ENCODE peak calls at places on chromosomes 4 and X, in five cellular contexts. One of them, this sample, is unnamed.

GRCh38 chr4:55249476-55249875 is 96.6 kb upstream of the SRD5A3 start:
- DNase-seq in brain microvascular endothelial cell: no peak
- DNase-seq in D721Med: no peak
- DNase-seq in NCI-H2081 treated with DMSO at 0.1 percent for 48 hours: no peak
- DNase-seq in left colon: no peak
- DNase-seq in this sample: no peak

GRCh38 chr4:125013891-125014290 is 300.9 kb upstream of the FAT4 start:
- DNase-seq in D721Med: no peak
- DNase-seq in left colon: no peak
- DNase-seq in NCI-H2081 treated with DMSO at 0.1 percent for 48 hours: no peak
- DNase-seq in brain microvascular endothelial cell: peak
- DNase-seq in this sample: no peak

GRCh38 chr4:28092610-28093009 is 1232.0 kb downstream of the STIM2 start:
- DNase-seq in D721Med: no peak
- DNase-seq in NCI-H2081 treated with DMSO at 0.1 percent for 48 hours: no peak
- DNase-seq in brain microvascular endothelial cell: no peak
- DNase-seq in left colon: no peak
- DNase-seq in this sample: no peak

GRCh38 chr4:68271851-68272756 is 26.6 kb upstream of the TMPRSS11B start:
- DNase-seq in left colon: no peak
- DNase-seq in D721Med: no peak
- DNase-seq in NCI-H2081 treated with DMSO at 0.1 percent for 48 hours: no peak
- DNase-seq in brain microvascular endothelial cell: peak
- DNase-seq in this sample: peak

GRCh38 chr4:48780867-48781219 is 764 bp upstream of the FRYL start:
- DNase-seq in left colon: peak
- DNase-seq in D721Med: no peak
- DNase-seq in NCI-H2081 treated with DMSO at 0.1 percent for 48 hours: no peak
- DNase-seq in brain microvascular endothelial cell: peak
- DNase-seq in this sample: no peak

GRCh38 chr4:152352645-152353116 is 183.2 kb downstream of the FBXW7 start:
- DNase-seq in NCI-H2081 treated with DMSO at 0.1 percent for 48 hours: peak
- DNase-seq in brain microvascular endothelial cell: peak
- DNase-seq in D721Med: no peak
- DNase-seq in left colon: peak
- DNase-seq in this sample: peak

GRCh38 chr4:114277690-114278089 is 298.2 kb upstream of the ARSJ start:
- DNase-seq in brain microvascular endothelial cell: peak
- DNase-seq in NCI-H2081 treated with DMSO at 0.1 percent for 48 hours: no peak
- DNase-seq in D721Med: no peak
- DNase-seq in left colon: no peak
- DNase-seq in this sample: no peak

GRCh38 chr4:8097721-8098345 is 60.8 kb downstream of the ABLIM2 start:
- DNase-seq in NCI-H2081 treated with DMSO at 0.1 percent for 48 hours: no peak
- DNase-seq in left colon: no peak
- DNase-seq in brain microvascular endothelial cell: no peak
- DNase-seq in D721Med: no peak
- DNase-seq in this sample: no peak

GRCh38 chr4:71074452-71075299 is 81.2 kb downstream of the DCK start:
- DNase-seq in NCI-H2081 treated with DMSO at 0.1 percent for 48 hours: no peak
- DNase-seq in left colon: peak
- DNase-seq in D721Med: no peak
- DNase-seq in brain microvascular endothelial cell: peak
- DNase-seq in this sample: no peak

GRCh38 chr4:161252520-161253141 is 911.2 kb downstream of the FSTL5 start:
- DNase-seq in brain microvascular endothelial cell: no peak
- DNase-seq in left colon: no peak
- DNase-seq in D721Med: no peak
- DNase-seq in NCI-H2081 treated with DMSO at 0.1 percent for 48 hours: no peak
- DNase-seq in this sample: peak

GRCh38 chr4:175953960-175954521 is 111.6 kb upstream of the WDR17 start:
- DNase-seq in left colon: no peak
- DNase-seq in D721Med: no peak
- DNase-seq in brain microvascular endothelial cell: no peak
- DNase-seq in NCI-H2081 treated with DMSO at 0.1 percent for 48 hours: no peak
- DNase-seq in this sample: no peak

GRCh38 chr4:2085496-2085901 is 26.4 kb downstream of the NAT8L start:
- DNase-seq in left colon: no peak
- DNase-seq in D721Med: no peak
- DNase-seq in NCI-H2081 treated with DMSO at 0.1 percent for 48 hours: no peak
- DNase-seq in brain microvascular endothelial cell: no peak
- DNase-seq in this sample: no peak

GRCh38 chr4:16079046-16079445 is 4.8 kb downstream of the PROM1 start:
- DNase-seq in NCI-H2081 treated with DMSO at 0.1 percent for 48 hours: no peak
- DNase-seq in D721Med: no peak
- DNase-seq in brain microvascular endothelial cell: no peak
- DNase-seq in left colon: no peak
- DNase-seq in this sample: no peak

GRCh38 chr4:94548571-94548970 is 96.8 kb downstream of the PDLIM5 start:
- DNase-seq in D721Med: no peak
- DNase-seq in NCI-H2081 treated with DMSO at 0.1 percent for 48 hours: no peak
- DNase-seq in brain microvascular endothelial cell: peak
- DNase-seq in left colon: no peak
- DNase-seq in this sample: peak

GRCh38 chr4:76718021-76718420 is 179.9 kb downstream of the SOWAHB start:
- DNase-seq in D721Med: no peak
- DNase-seq in NCI-H2081 treated with DMSO at 0.1 percent for 48 hours: no peak
- DNase-seq in brain microvascular endothelial cell: no peak
- DNase-seq in left colon: no peak
- DNase-seq in this sample: peak

GRCh38 chr4:123495530-123495929 is 98.9 kb downstream of the SPRY1 start:
- DNase-seq in brain microvascular endothelial cell: peak
- DNase-seq in D721Med: no peak
- DNase-seq in left colon: no peak
- DNase-seq in NCI-H2081 treated with DMSO at 0.1 percent for 48 hours: no peak
- DNase-seq in this sample: no peak

GRCh38 chr4:4859010-4859798 is at the start of gene MSX1:
- DNase-seq in left colon: peak
- DNase-seq in NCI-H2081 treated with DMSO at 0.1 percent for 48 hours: no peak
- DNase-seq in brain microvascular endothelial cell: peak
- DNase-seq in D721Med: peak
- DNase-seq in this sample: no peak

GRCh38 chr4:122480023-122480422 is 23.5 kb upstream of the IL2 start:
- DNase-seq in brain microvascular endothelial cell: peak
- DNase-seq in left colon: no peak
- DNase-seq in NCI-H2081 treated with DMSO at 0.1 percent for 48 hours: no peak
- DNase-seq in D721Med: no peak
- DNase-seq in this sample: no peak

GRCh38 chr4:169491211-169491610 is 121.2 kb downstream of the NEK1 start:
- DNase-seq in left colon: no peak
- DNase-seq in NCI-H2081 treated with DMSO at 0.1 percent for 48 hours: no peak
- DNase-seq in brain microvascular endothelial cell: no peak
- DNase-seq in D721Med: no peak
- DNase-seq in this sample: no peak

GRCh38 chr4:149896428-149896827 is 80.8 kb upstream of the IQCM start:
- DNase-seq in brain microvascular endothelial cell: peak
- DNase-seq in NCI-H2081 treated with DMSO at 0.1 percent for 48 hours: no peak
- DNase-seq in left colon: no peak
- DNase-seq in D721Med: no peak
- DNase-seq in this sample: peak

GRCh38 chr4:153260553-153261306 is 56.5 kb downstream of the TRIM2 start:
- DNase-seq in left colon: peak
- DNase-seq in NCI-H2081 treated with DMSO at 0.1 percent for 48 hours: no peak
- DNase-seq in D721Med: no peak
- DNase-seq in brain microvascular endothelial cell: no peak
- DNase-seq in this sample: no peak

GRCh38 chr4:1720163-1720983 is 750 bp downstream of the TMEM129 start:
- DNase-seq in left colon: peak
- DNase-seq in brain microvascular endothelial cell: no peak
- DNase-seq in D721Med: no peak
- DNase-seq in NCI-H2081 treated with DMSO at 0.1 percent for 48 hours: no peak
- DNase-seq in this sample: no peak

GRCh38 chrX:47242321-47242720 is 9.5 kb downstream of the USP11 start:
- DNase-seq in brain microvascular endothelial cell: no peak
- DNase-seq in NCI-H2081 treated with DMSO at 0.1 percent for 48 hours: no peak
- DNase-seq in D721Med: no peak
- DNase-seq in left colon: no peak
- DNase-seq in this sample: no peak

GRCh38 chrX:3326721-3327120 is 19.7 kb downstream of the MXRA5 start:
- DNase-seq in left colon: no peak
- DNase-seq in brain microvascular endothelial cell: no peak
- DNase-seq in NCI-H2081 treated with DMSO at 0.1 percent for 48 hours: no peak
- DNase-seq in D721Med: no peak
- DNase-seq in this sample: no peak

GRCh38 chr4:185096032-185096653 is 46.9 kb upstream of the SLC25A4 start:
- DNase-seq in D721Med: no peak
- DNase-seq in NCI-H2081 treated with DMSO at 0.1 percent for 48 hours: no peak
- DNase-seq in brain microvascular endothelial cell: peak
- DNase-seq in left colon: peak
- DNase-seq in this sample: peak

GRCh38 chr4:153075256-153075630 is 129.0 kb upstream of the TRIM2 start:
- DNase-seq in brain microvascular endothelial cell: no peak
- DNase-seq in D721Med: no peak
- DNase-seq in NCI-H2081 treated with DMSO at 0.1 percent for 48 hours: no peak
- DNase-seq in left colon: no peak
- DNase-seq in this sample: no peak

GRCh38 chr4:38785901-38786402 is 3.2 kb upstream of the TLR10 start:
- DNase-seq in NCI-H2081 treated with DMSO at 0.1 percent for 48 hours: no peak
- DNase-seq in brain microvascular endothelial cell: no peak
- DNase-seq in D721Med: no peak
- DNase-seq in left colon: no peak
- DNase-seq in this sample: no peak

GRCh38 chr4:108849611-108850406 is 87.0 kb upstream of the ETNPPL start:
- DNase-seq in left colon: no peak
- DNase-seq in D721Med: no peak
- DNase-seq in NCI-H2081 treated with DMSO at 0.1 percent for 48 hours: no peak
- DNase-seq in brain microvascular endothelial cell: peak
- DNase-seq in this sample: no peak

GRCh38 chrX:101409043-101409442 is 1.0 kb downstream of the HNRNPH2 start:
- DNase-seq in brain microvascular endothelial cell: no peak
- DNase-seq in left colon: no peak
- DNase-seq in D721Med: no peak
- DNase-seq in NCI-H2081 treated with DMSO at 0.1 percent for 48 hours: no peak
- DNase-seq in this sample: peak

GRCh38 chr4:12691168-12691567 is 793.0 kb downstream of the RAB28 start:
- DNase-seq in NCI-H2081 treated with DMSO at 0.1 percent for 48 hours: no peak
- DNase-seq in brain microvascular endothelial cell: no peak
- DNase-seq in D721Med: no peak
- DNase-seq in left colon: no peak
- DNase-seq in this sample: no peak

GRCh38 chrX:153102436-153102835 is 30.2 kb downstream of the PNMA6A start:
- DNase-seq in left colon: no peak
- DNase-seq in NCI-H2081 treated with DMSO at 0.1 percent for 48 hours: no peak
- DNase-seq in D721Med: no peak
- DNase-seq in brain microvascular endothelial cell: no peak
- DNase-seq in this sample: no peak

GRCh38 chr4:147479817-147480216 is 1.1 kb upstream of the EDNRA start:
- DNase-seq in D721Med: no peak
- DNase-seq in left colon: no peak
- DNase-seq in NCI-H2081 treated with DMSO at 0.1 percent for 48 hours: no peak
- DNase-seq in brain microvascular endothelial cell: peak
- DNase-seq in this sample: no peak

GRCh38 chrX:119015407-119016242 is 41.2 kb downstream of the LONRF3 start:
- DNase-seq in NCI-H2081 treated with DMSO at 0.1 percent for 48 hours: no peak
- DNase-seq in left colon: peak
- DNase-seq in brain microvascular endothelial cell: peak
- DNase-seq in D721Med: no peak
- DNase-seq in this sample: peak

GRCh38 chrX:38335382-38335781 is 8.1 kb upstream of the RPGR start:
- DNase-seq in brain microvascular endothelial cell: no peak
- DNase-seq in D721Med: no peak
- DNase-seq in NCI-H2081 treated with DMSO at 0.1 percent for 48 hours: no peak
- DNase-seq in left colon: no peak
- DNase-seq in this sample: no peak

This sample was measured in trophoblast cell.